ENCODE peak calls at places on chromosome 4, in eight cellular contexts. One of them, this sample, is unnamed.

GRCh38 chr4:156638925-156639605 is 332.5 kb downstream of the PDGFC start:
- DNase-seq in AG04450: peak
- DNase-seq in left ventricle myocardium inferior: no peak
- DNase-seq in foreskin fibroblast: peak
- DNase-seq in AG10803: peak
- DNase-seq in mesendoderm: peak
- DNase-seq in astrocyte of the spinal cord: peak
- DNase-seq in lower leg skin: no peak
- DNase-seq in this sample: no peak

GRCh38 chr4:173218411-173219125 is 50.0 kb downstream of the GALNT7 start:
- DNase-seq in AG04450: peak
- DNase-seq in left ventricle myocardium inferior: no peak
- DNase-seq in foreskin fibroblast: peak
- DNase-seq in AG10803: peak
- DNase-seq in mesendoderm: peak
- DNase-seq in astrocyte of the spinal cord: peak
- DNase-seq in lower leg skin: no peak
- DNase-seq in this sample: no peak

GRCh38 chr4:158176108-158176507 is 3.3 kb upstream of the GASK1B start:
- DNase-seq in AG04450: no peak
- DNase-seq in left ventricle myocardium inferior: no peak
- DNase-seq in foreskin fibroblast: peak
- DNase-seq in AG10803: peak
- DNase-seq in mesendoderm: peak
- DNase-seq in astrocyte of the spinal cord: peak
- DNase-seq in lower leg skin: no peak
- DNase-seq in this sample: no peak

GRCh38 chr4:110055014-110055768 is 142.5 kb downstream of the EGF start:
- DNase-seq in AG04450: no peak
- DNase-seq in left ventricle myocardium inferior: no peak
- DNase-seq in foreskin fibroblast: peak
- DNase-seq in AG10803: no peak
- DNase-seq in mesendoderm: peak
- DNase-seq in astrocyte of the spinal cord: no peak
- DNase-seq in lower leg skin: no peak
- DNase-seq in this sample: no peak

GRCh38 chr4:54085284-54085683 is 14.7 kb upstream of the GSX2 start:
- DNase-seq in AG04450: peak
- DNase-seq in left ventricle myocardium inferior: no peak
- DNase-seq in foreskin fibroblast: peak
- DNase-seq in AG10803: peak
- DNase-seq in mesendoderm: no peak
- DNase-seq in astrocyte of the spinal cord: peak
- DNase-seq in lower leg skin: peak
- DNase-seq in this sample: no peak

GRCh38 chr4:176793060-176793605 is 411 bp upstream of the VEGFC start:
- DNase-seq in AG04450: no peak
- DNase-seq in left ventricle myocardium inferior: no peak
- DNase-seq in foreskin fibroblast: no peak
- DNase-seq in AG10803: no peak
- DNase-seq in mesendoderm: no peak
- DNase-seq in astrocyte of the spinal cord: no peak
- DNase-seq in lower leg skin: peak
- DNase-seq in this sample: no peak

GRCh38 chr4:182369211-182369610 is 126.0 kb downstream of the TENM3 start:
- DNase-seq in AG04450: no peak
- DNase-seq in left ventricle myocardium inferior: no peak
- DNase-seq in foreskin fibroblast: no peak
- DNase-seq in AG10803: peak
- DNase-seq in mesendoderm: peak
- DNase-seq in astrocyte of the spinal cord: peak
- DNase-seq in lower leg skin: no peak
- DNase-seq in this sample: no peak

GRCh38 chr4:37573566-37573965 is 112.6 kb downstream of the RELL1 start:
- DNase-seq in AG04450: no peak
- DNase-seq in left ventricle myocardium inferior: no peak
- DNase-seq in foreskin fibroblast: no peak
- DNase-seq in AG10803: no peak
- DNase-seq in mesendoderm: no peak
- DNase-seq in astrocyte of the spinal cord: no peak
- DNase-seq in lower leg skin: no peak
- DNase-seq in this sample: no peak

GRCh38 chr4:82044141-82044993 is 329.4 kb downstream of the HNRNPD start:
- DNase-seq in AG04450: no peak
- DNase-seq in left ventricle myocardium inferior: peak
- DNase-seq in foreskin fibroblast: peak
- DNase-seq in AG10803: peak
- DNase-seq in mesendoderm: peak
- DNase-seq in astrocyte of the spinal cord: peak
- DNase-seq in lower leg skin: peak
- DNase-seq in this sample: no peak

GRCh38 chr4:93018243-93018642 is 714.5 kb downstream of the GRID2 start:
- DNase-seq in AG04450: no peak
- DNase-seq in left ventricle myocardium inferior: no peak
- DNase-seq in foreskin fibroblast: no peak
- DNase-seq in AG10803: no peak
- DNase-seq in mesendoderm: no peak
- DNase-seq in astrocyte of the spinal cord: no peak
- DNase-seq in lower leg skin: no peak
- DNase-seq in this sample: no peak

GRCh38 chr4:158209825-158210807 is at the start of gene TMEM144:
- DNase-seq in AG04450: peak
- DNase-seq in left ventricle myocardium inferior: peak
- DNase-seq in foreskin fibroblast: peak
- DNase-seq in AG10803: peak
- DNase-seq in mesendoderm: peak
- DNase-seq in astrocyte of the spinal cord: peak
- DNase-seq in lower leg skin: peak
- DNase-seq in this sample: peak

GRCh38 chr4:108959497-108959896 is 196.6 kb upstream of the ETNPPL start:
- DNase-seq in AG04450: no peak
- DNase-seq in left ventricle myocardium inferior: no peak
- DNase-seq in foreskin fibroblast: peak
- DNase-seq in AG10803: peak
- DNase-seq in mesendoderm: no peak
- DNase-seq in astrocyte of the spinal cord: peak
- DNase-seq in lower leg skin: no peak
- DNase-seq in this sample: no peak

GRCh38 chr4:104344342-104344980 is 150.2 kb downstream of the CXXC4 start:
- DNase-seq in AG04450: no peak
- DNase-seq in left ventricle myocardium inferior: no peak
- DNase-seq in foreskin fibroblast: no peak
- DNase-seq in AG10803: no peak
- DNase-seq in mesendoderm: no peak
- DNase-seq in astrocyte of the spinal cord: no peak
- DNase-seq in lower leg skin: no peak
- DNase-seq in this sample: no peak

GRCh38 chr4:158786155-158786581 is 17.3 kb downstream of the FNIP2 start:
- DNase-seq in AG04450: no peak
- DNase-seq in left ventricle myocardium inferior: no peak
- DNase-seq in foreskin fibroblast: no peak
- DNase-seq in AG10803: peak
- DNase-seq in mesendoderm: no peak
- DNase-seq in astrocyte of the spinal cord: peak
- DNase-seq in lower leg skin: no peak
- DNase-seq in this sample: no peak

GRCh38 chr4:8334786-8335460 is 65.4 kb downstream of the HTRA3 start:
- DNase-seq in AG04450: no peak
- DNase-seq in left ventricle myocardium inferior: no peak
- DNase-seq in foreskin fibroblast: no peak
- DNase-seq in AG10803: no peak
- DNase-seq in mesendoderm: no peak
- DNase-seq in astrocyte of the spinal cord: no peak
- DNase-seq in lower leg skin: peak
- DNase-seq in this sample: no peak

GRCh38 chr4:76197971-76198410 is 15.6 kb downstream of the SCARB2 start:
- DNase-seq in AG04450: peak
- DNase-seq in left ventricle myocardium inferior: peak
- DNase-seq in foreskin fibroblast: peak
- DNase-seq in AG10803: peak
- DNase-seq in mesendoderm: no peak
- DNase-seq in astrocyte of the spinal cord: peak
- DNase-seq in lower leg skin: peak
- DNase-seq in this sample: no peak

GRCh38 chr4:121711263-121712000 is 14.7 kb upstream of the ANXA5 start:
- DNase-seq in AG04450: peak
- DNase-seq in left ventricle myocardium inferior: peak
- DNase-seq in foreskin fibroblast: peak
- DNase-seq in AG10803: peak
- DNase-seq in mesendoderm: peak
- DNase-seq in astrocyte of the spinal cord: peak
- DNase-seq in lower leg skin: peak
- DNase-seq in this sample: peak

GRCh38 chr4:159632031-159632430 is 529.2 kb downstream of the RAPGEF2 start:
- DNase-seq in AG04450: no peak
- DNase-seq in left ventricle myocardium inferior: no peak
- DNase-seq in foreskin fibroblast: no peak
- DNase-seq in AG10803: no peak
- DNase-seq in mesendoderm: no peak
- DNase-seq in astrocyte of the spinal cord: no peak
- DNase-seq in lower leg skin: no peak
- DNase-seq in this sample: no peak

GRCh38 chr4:13542577-13543042 is 1.7 kb downstream of the NKX3-2 start:
- DNase-seq in AG04450: no peak
- DNase-seq in left ventricle myocardium inferior: no peak
- DNase-seq in foreskin fibroblast: no peak
- DNase-seq in AG10803: no peak
- DNase-seq in mesendoderm: no peak
- DNase-seq in astrocyte of the spinal cord: no peak
- DNase-seq in lower leg skin: no peak
- DNase-seq in this sample: peak
- H3K4me3 ChIP-seq in AG04450: no peak
- H3K4me3 ChIP-seq in left ventricle myocardium inferior: peak
- H3K4me3 ChIP-seq in foreskin fibroblast: no peak
- H3K4me3 ChIP-seq in AG10803: no peak
- H3K4me3 ChIP-seq in mesendoderm: no peak
- H3K4me3 ChIP-seq in astrocyte of the spinal cord: no peak
- H3K4me3 ChIP-seq in lower leg skin: no peak
- H3K4me3 ChIP-seq in this sample: peak

DNA sequence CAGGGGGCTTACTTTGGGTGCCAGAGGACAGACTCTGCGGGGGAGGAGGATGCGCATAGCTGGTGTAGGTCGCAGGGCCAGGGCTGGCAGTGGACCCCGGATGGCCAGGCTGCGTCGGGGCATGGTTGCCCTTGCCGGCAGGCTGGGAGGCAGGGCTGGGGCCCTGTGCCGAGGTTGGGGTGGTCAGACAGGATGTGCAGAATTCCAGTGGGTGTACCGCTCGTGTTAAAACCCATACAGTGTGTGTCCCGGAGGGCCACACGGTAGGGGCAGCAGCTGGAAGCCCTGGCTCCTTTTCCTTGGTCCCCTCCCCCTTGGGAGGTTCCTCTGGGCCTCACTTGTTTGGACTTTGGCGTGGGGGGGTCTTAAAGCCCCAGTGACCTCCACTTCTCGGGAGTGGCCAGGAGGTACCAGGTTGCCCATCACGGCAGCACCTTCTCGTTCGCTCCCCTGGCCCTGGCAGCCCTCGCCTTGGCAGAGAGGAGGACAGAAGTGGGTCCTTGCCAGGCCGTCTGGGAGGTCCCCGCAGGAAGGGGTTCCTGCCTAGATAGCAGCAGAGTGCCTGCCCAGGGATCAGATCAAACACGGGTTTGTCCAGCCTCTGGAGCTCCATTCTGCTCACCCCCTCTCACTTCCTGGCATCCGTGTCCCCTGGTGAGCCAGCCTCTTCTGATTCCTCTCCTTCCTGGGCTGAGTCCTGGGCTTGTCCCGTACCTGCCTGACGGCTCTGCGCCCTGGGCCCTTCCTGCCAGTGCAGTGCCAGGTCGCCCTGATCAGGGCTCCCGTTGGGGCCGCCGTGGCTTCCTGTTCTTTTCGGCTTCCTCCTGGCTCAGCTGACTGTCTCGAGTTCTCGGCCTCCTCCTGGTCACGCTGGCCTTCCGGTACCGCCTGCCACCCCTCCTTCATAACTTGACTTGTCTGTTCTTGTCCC is 56.7 kb upstream of the HGFAC start:
- DNase-seq in AG04450: no peak
- DNase-seq in left ventricle myocardium inferior: peak
- DNase-seq in foreskin fibroblast: no peak
- DNase-seq in AG10803: no peak
- DNase-seq in mesendoderm: no peak
- DNase-seq in astrocyte of the spinal cord: no peak
- DNase-seq in lower leg skin: peak
- DNase-seq in this sample: no peak
- H3K4me3 ChIP-seq in AG04450: no peak
- H3K4me3 ChIP-seq in left ventricle myocardium inferior: peak
- H3K4me3 ChIP-seq in foreskin fibroblast: no peak
- H3K4me3 ChIP-seq in AG10803: no peak
- H3K4me3 ChIP-seq in mesendoderm: no peak
- H3K4me3 ChIP-seq in astrocyte of the spinal cord: no peak
- H3K4me3 ChIP-seq in lower leg skin: no peak
- H3K4me3 ChIP-seq in this sample: peak

GRCh38 chr4:95979961-95980876 is 140.3 kb downstream of the PDHA2 start:
- DNase-seq in AG04450: no peak
- DNase-seq in left ventricle myocardium inferior: peak
- DNase-seq in foreskin fibroblast: no peak
- DNase-seq in AG10803: no peak
- DNase-seq in mesendoderm: no peak
- DNase-seq in astrocyte of the spinal cord: no peak
- DNase-seq in lower leg skin: no peak
- DNase-seq in this sample: no peak
- H3K4me3 ChIP-seq in AG04450: no peak
- H3K4me3 ChIP-seq in left ventricle myocardium inferior: no peak
- H3K4me3 ChIP-seq in foreskin fibroblast: no peak
- H3K4me3 ChIP-seq in AG10803: no peak
- H3K4me3 ChIP-seq in mesendoderm: no peak
- H3K4me3 ChIP-seq in astrocyte of the spinal cord: no peak
- H3K4me3 ChIP-seq in lower leg skin: no peak
- H3K4me3 ChIP-seq in this sample: no peak

DNA sequence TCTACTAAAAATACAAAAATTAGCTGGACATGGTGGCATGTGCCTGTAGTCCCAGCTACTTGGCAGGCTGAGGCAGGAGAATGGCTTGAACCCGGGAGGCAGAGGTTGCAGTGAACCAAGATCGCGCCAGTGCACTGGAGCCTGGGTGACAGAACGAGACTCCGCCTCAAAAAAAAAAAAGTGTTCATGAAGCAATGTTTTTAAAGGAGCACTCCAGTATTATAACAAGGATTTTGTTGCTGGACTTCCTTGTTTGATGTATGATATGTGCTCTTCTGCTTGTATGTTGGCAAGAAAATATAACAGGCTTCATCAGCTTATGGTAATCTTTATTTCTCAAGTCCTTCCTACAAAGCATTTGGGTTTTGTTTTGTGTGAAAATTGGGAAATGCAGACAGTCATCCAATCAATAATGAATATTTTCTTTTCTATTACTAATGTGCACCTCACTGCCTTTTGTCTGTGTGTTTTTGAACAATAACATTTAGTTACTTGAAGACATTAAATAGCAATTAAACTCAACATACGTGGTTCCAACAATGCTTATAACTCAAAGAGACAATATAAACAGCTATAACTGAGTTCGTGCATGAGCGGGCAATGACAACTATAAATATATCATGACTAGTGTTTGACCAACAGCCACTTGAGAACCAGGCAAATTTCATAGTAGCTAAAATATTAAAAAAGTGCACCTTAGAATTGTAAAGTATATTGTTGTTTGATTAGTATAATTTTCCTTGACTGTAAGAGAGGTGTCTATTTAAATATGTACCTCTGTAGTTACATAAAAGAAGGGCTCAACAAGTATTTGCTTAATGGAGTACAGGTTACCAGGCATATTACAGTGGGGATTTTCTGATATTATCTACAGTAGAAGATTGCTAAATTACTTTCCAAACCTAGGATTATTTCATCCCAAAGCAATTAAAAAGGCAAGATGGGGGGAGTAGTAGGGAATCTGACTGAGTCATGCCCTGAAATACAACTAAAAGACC is 210.7 kb downstream of the PPP3CA start:
- DNase-seq in AG04450: no peak
- DNase-seq in left ventricle myocardium inferior: no peak
- DNase-seq in foreskin fibroblast: no peak
- DNase-seq in AG10803: no peak
- DNase-seq in mesendoderm: no peak
- DNase-seq in astrocyte of the spinal cord: no peak
- DNase-seq in lower leg skin: no peak
- DNase-seq in this sample: no peak
- H3K4me3 ChIP-seq in AG04450: no peak
- H3K4me3 ChIP-seq in left ventricle myocardium inferior: no peak
- H3K4me3 ChIP-seq in foreskin fibroblast: no peak
- H3K4me3 ChIP-seq in AG10803: no peak
- H3K4me3 ChIP-seq in mesendoderm: no peak
- H3K4me3 ChIP-seq in astrocyte of the spinal cord: no peak
- H3K4me3 ChIP-seq in lower leg skin: no peak
- H3K4me3 ChIP-seq in this sample: no peak

This sample was measured in vagina.